ENCODE peak calls at places on chromosomes 16 and 17, in four cellular contexts. O is astrocyte, E is MM.1S, T is OCI-LY7. C is an unnamed sample.

GRCh38 chr17:16987830-16988601 is 16.1 kb upstream of the TNFRSF13B start:
- DNase-seq in O (peak; percentile 79), E (peak; percentile 99), T (peak; percentile 97), C (peak; percentile 83)

GRCh38 chr17:18038149-18038850 is 668 bp downstream of the ATPAF2 start:
- DNase-seq in O (peak; percentile 8), E (peak; percentile 14), T (peak; percentile 75), C (no peak)

GRCh38 chr17:45197108-45197507 is 24.6 kb upstream of the FMNL1 start:
- DNase-seq in O (no peak), E (no peak), T (no peak), C (no peak)

GRCh38 chr16:27430923-27431484 is 29.0 kb downstream of the IL21R start:
- DNase-seq in O (no peak), E (no peak), T (peak; percentile 70), C (no peak)

GRCh38 chr17:4782652-4783051 is 3.5 kb downstream of the VMO1 start:
- DNase-seq in O (no peak), E (no peak), T (no peak), C (no peak)

GRCh38 chr16:13193721-13194120 is 292.3 kb downstream of the SHISA9 start:
- DNase-seq in O (no peak), E (no peak), T (no peak), C (no peak)

GRCh38 chr16:69396187-69397061 is 10.6 kb upstream of the TERF2 start:
- DNase-seq in O (peak; percentile 83), E (peak; percentile 71), T (peak; percentile 85), C (peak; percentile 79)

GRCh38 chr17:82100502-82101298 is 2.7 kb upstream of the FASN start:
- DNase-seq in O (no peak), E (no peak), T (no peak), C (no peak)

GRCh38 chr17:12691173-12691572 is 25.5 kb downstream of the MYOCD start:
- DNase-seq in O (peak; percentile 3), E (no peak), T (no peak), C (no peak)

GRCh38 chr16:57661510-57661909 is 6.6 kb upstream of the ADGRG3 start:
- DNase-seq in O (no peak), E (no peak), T (no peak), C (no peak)

GRCh38 chr16:63617047-63617989 is 1504.5 kb downstream of the CDH11 start:
- DNase-seq in O (no peak), E (no peak), T (no peak), C (no peak)

GRCh38 chr17:39739020-39739884 is 1.5 kb downstream of the GRB7 start:
- DNase-seq in O (no peak), E (no peak), T (peak; percentile 45), C (no peak)

GRCh38 chr17:77540975-77541374 is 400.2 kb downstream of the SEC14L1 start:
- DNase-seq in O (no peak), E (no peak), T (peak; percentile 24), C (no peak)

GRCh38 chr16:1194665-1195392 is 30.2 kb downstream of the TPSG1 start:
- DNase-seq in O (no peak), E (no peak), T (peak; percentile 12), C (peak; percentile 16)

GRCh38 chr16:3625911-3626732 is 14.7 kb upstream of the SLX4 start:
- DNase-seq in O (peak; percentile 29), E (peak; percentile 71), T (peak; percentile 79), C (no peak)

GRCh38 chr16:55628306-55628968 is 27.4 kb upstream of the SLC6A2 start:
- DNase-seq in O (no peak), E (no peak), T (no peak), C (no peak)

GRCh38 chr17:45852535-45853297 is 8.0 kb downstream of the SPPL2C start:
- DNase-seq in O (peak; percentile 8), E (peak; percentile 68), T (peak; percentile 63), C (peak; percentile 63)

GRCh38 chr17:73013816-73014663 is 78.4 kb downstream of the SLC39A11 start:
- DNase-seq in O (peak; percentile 33), E (no peak), T (peak; percentile 11), C (no peak)

GRCh38 chr16:78994135-78994534 is 606.4 kb downstream of the MAF start:
- DNase-seq in O (no peak), E (no peak), T (no peak), C (no peak)

GRCh38 chr17:41518789-41519449 is at the start of gene KRT15:
- DNase-seq in O (no peak), E (peak; percentile 9), T (no peak), C (no peak)

GRCh38 chr17:76071497-76072148 is 694 bp downstream of the SRP68 start:
- DNase-seq in O (no peak), E (peak; percentile 30), T (peak; percentile 48), C (no peak)

GRCh38 chr17:32275060-32276042 is 9.7 kb downstream of the RHBDL3 start:
- DNase-seq in O (peak; percentile 80), E (no peak), T (no peak), C (no peak)

GRCh38 chr16:78240459-78241222 is 141.2 kb downstream of the WWOX start:
- DNase-seq in O (no peak), E (no peak), T (no peak), C (no peak)

GRCh38 chr17:58307468-58308172 is 21.0 kb downstream of the TSPOAP1 start:
- DNase-seq in O (no peak), E (no peak), T (no peak), C (no peak)

GRCh38 chr17:3271072-3271848 is 26.9 kb downstream of the OR3A1 start:
- DNase-seq in O (no peak), E (no peak), T (no peak), C (no peak)

GRCh38 chr17:77737442-77738265 is 220.8 kb upstream of the TNRC6C start:
- DNase-seq in O (no peak), E (no peak), T (no peak), C (no peak)

GRCh38 chr16:3577302-3577752 is at the start of gene NLRC3:
- DNase-seq in O (no peak), E (no peak), T (peak; percentile 73), C (peak; percentile 84)

GRCh38 chr16:68246121-68246520 is 948 bp downstream of the PLA2G15 start:
- DNase-seq in O (no peak), E (no peak), T (no peak), C (no peak)

GRCh38 chr17:14581181-14581830 is 280.4 kb downstream of the HS3ST3B1 start:
- DNase-seq in O (no peak), E (no peak), T (no peak), C (no peak)

GRCh38 chr16:85604145-85604705 is 8.9 kb upstream of the GSE1 start:
- DNase-seq in O (no peak), E (no peak), T (no peak), C (no peak)

GRCh38 chr16:29014561-29015029 is 29.7 kb downstream of the LAT start:
- DNase-seq in O (no peak), E (no peak), T (no peak), C (no peak)

GRCh38 chr16:84845496-84846002 is 25.8 kb downstream of the CRISPLD2 start:
- DNase-seq in O (no peak), E (no peak), T (no peak), C (no peak)

GRCh38 chr16:85331685-85332084 is 219.4 kb upstream of the CIBAR2 start:
- DNase-seq in O (no peak), E (no peak), T (no peak), C (no peak)

DNA sequence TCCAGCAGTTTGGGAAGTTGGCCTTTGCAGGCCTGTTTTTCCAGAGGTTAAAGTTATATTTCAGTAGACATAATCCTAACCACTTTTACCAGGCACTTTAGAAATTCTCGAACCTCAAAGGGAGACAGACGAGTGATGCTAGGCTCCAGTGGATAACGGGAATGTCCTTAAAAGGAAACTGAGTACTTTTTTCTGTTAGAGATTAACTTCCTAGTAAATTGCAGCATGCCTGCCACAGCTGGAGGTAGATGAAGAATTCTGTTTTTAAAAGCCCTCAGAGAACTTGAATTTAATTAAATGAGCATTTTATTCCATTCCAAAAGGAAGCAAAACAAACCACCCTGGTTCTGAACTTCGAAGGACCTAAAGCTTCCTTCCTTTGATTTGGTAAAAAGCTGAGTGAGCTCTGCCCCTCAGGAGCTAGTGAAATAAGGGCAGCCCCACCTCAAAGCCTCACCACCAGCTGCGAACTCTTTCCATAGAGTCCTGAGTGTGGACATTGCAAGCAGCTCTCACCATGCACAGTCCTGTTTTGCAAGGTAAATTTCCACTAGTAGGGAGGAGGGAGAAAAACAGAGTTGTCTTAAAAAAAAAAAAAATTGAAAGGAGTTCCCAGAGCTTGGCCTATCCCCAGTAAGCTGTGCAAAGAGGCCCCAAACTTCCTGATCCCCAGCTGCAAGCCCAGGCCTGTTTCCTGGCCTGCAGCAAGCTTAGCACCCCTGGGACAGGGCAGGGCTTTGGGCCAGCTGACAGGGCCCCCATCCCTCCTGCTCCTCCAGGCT is 11.3 kb downstream of the CHD9NB start:
- DNase-seq in O (no peak), E (no peak), T (no peak), C (peak; percentile 65)
- H2AFZ ChIP-seq in O (peak overlapping the region; percentile 10), E (no peak overlapping the region), T (no peak overlapping the region), C (peak overlapping the region; percentile 50)

DNA sequence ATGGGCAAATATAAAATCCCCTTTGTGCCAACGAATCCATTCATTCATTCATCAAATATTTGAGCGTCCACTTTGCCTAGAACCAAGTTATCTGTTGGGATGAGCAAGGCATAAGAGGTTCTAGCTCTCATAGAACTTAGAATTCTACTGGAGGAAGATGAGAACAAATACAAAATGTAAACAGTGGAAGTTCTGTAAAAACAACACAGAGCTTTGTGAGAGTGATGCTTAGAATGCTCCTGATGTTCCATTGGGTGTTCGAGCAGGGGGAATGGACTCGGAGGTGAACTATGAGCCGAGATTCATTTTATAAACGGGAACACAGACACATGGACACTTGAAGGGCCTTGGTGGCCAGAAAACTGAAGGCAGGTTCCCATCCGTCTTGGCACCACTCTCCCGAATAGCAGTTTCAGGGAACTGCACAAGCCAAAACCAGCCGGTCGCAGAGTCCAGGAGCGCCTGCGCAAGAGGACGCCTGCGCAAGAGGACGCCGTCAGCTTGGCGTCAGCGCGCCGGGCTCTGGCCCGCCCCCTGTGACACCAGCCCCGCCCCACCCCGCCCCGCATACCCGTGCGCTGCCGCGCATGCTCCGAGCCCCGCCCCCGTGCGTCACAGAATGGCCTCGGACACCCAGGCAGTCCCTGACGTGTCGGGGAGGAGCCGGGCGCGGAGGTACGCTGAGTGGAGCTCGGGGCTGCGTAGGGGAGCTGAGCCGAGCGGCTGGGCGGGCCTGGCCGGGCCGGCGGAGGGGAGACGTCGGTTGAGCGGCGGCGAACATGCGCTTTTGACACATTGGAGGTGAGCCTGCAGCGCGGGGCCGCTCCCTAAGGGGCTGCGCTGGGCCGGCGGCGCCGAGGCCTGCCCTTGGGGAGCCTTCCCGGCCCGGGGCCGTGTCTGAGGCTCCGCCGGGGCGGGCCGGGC is at the start of gene NDEL1:
- DNase-seq in O (peak; percentile 92), E (peak; percentile 99), T (peak; percentile 97), C (peak; percentile 98)
- H2AFZ ChIP-seq in O (peak within 1 kb of the TSS; percentile 89), E (peak within 1 kb of the TSS; percentile 73), T (peak within 1 kb of the TSS; percentile 97), C (peak within 1 kb of the TSS; percentile 100)

GRCh38 chr16:24685539-24686432 is 43.7 kb upstream of the TNRC6A start:
- DNase-seq in O (peak; percentile 80), E (no peak), T (no peak), C (no peak)
- H2AFZ ChIP-seq in O (peak overlapping the region; percentile 69), E (no peak overlapping the region), T (no peak overlapping the region), C (no peak overlapping the region)

GRCh38 chr16:73122604-73123386 is 74.9 kb upstream of the ZFHX3 start:
- DNase-seq in O (no peak), E (no peak), T (no peak), C (no peak)
- H2AFZ ChIP-seq in O (no peak overlapping the region), E (no peak overlapping the region), T (no peak overlapping the region), C (no peak overlapping the region)

C was measured in DND-41.